ENCODE peak calls at places on chromosomes 16 and 17, in six cellular contexts. F, T, G, U, N and R are unnamed samples.

GRCh38 chr16:13425840-13426239 is 494.1 kb upstream of the ERCC4 start:
- DNase-seq in U (peak; percentile 20), G (no peak), N (no peak), F (no peak), T (no peak), R (no peak)

GRCh38 chr17:43864161-43864706 is 17.3 kb downstream of the CD300LG start:
- DNase-seq in U (no peak), G (no peak), F (no peak), N (no peak), T (no peak), R (no peak)

GRCh38 chr17:50318551-50319310 is 27.2 kb upstream of the XYLT2 start:
- DNase-seq in F (no peak), G (no peak), N (no peak), T (no peak), U (no peak), R (no peak)

GRCh38 chr16:16127469-16128116 is 95.7 kb downstream of the ABCC6 start:
- DNase-seq in F (peak; percentile 84), G (peak; percentile 27), U (peak; percentile 84), T (peak; percentile 73), N (peak; percentile 83), R (peak; percentile 7)

GRCh38 chr16:87062569-87063442 is 254.4 kb downstream of the C16orf95 start:
- DNase-seq in N (peak; percentile 87), T (peak; percentile 82), U (peak; percentile 80), F (peak; percentile 96), G (no peak), R (no peak)

GRCh38 chr17:17919169-17920107 is 52.8 kb downstream of the TOM1L2 start:
- DNase-seq in G (peak; percentile 58), T (peak; percentile 91), F (peak; percentile 63), N (peak; percentile 85), U (peak; percentile 75), R (no peak)

GRCh38 chr17:79952265-79952877 is 83.3 kb downstream of the TBC1D16 start:
- DNase-seq in N (no peak), F (no peak), U (no peak), T (no peak), G (no peak), R (no peak)

GRCh38 chr17:54883939-54884338 is 16.7 kb upstream of the TOM1L1 start:
- DNase-seq in N (no peak), U (no peak), F (no peak), T (no peak), G (no peak), R (no peak)

GRCh38 chr17:19728114-19728495 is 11.7 kb upstream of the SLC47A2 start:
- DNase-seq in U (no peak), G (no peak), N (peak; percentile 80), T (no peak), F (no peak), R (peak; percentile 26)

GRCh38 chr17:49565948-49566491 is 9.7 kb upstream of the NXPH3 start:
- DNase-seq in N (peak; percentile 92), F (no peak), T (no peak), G (no peak), U (no peak), R (no peak)

GRCh38 chr17:75625813-75626486 is 7.3 kb upstream of the SMIM5 start:
- DNase-seq in G (no peak), T (peak; percentile 44), N (no peak), U (peak; percentile 73), F (peak; percentile 79), R (no peak)

GRCh38 chr17:62692721-62693431 is 65.4 kb downstream of the MRC2 start:
- DNase-seq in N (no peak), U (no peak), T (peak; percentile 29), F (peak; percentile 94), G (no peak), R (no peak)

GRCh38 chr16:85947511-85948509 is 48.8 kb downstream of the IRF8 start:
- DNase-seq in U (peak; percentile 36), G (no peak), T (no peak), F (no peak), N (no peak), R (no peak)
- H3K4me3 ChIP-seq in U (peak overlapping the region; percentile 38), G (no peak overlapping the region), T (no peak overlapping the region), F (no peak overlapping the region), N (peak overlapping the region; percentile 27), R (no peak overlapping the region)

DNA sequence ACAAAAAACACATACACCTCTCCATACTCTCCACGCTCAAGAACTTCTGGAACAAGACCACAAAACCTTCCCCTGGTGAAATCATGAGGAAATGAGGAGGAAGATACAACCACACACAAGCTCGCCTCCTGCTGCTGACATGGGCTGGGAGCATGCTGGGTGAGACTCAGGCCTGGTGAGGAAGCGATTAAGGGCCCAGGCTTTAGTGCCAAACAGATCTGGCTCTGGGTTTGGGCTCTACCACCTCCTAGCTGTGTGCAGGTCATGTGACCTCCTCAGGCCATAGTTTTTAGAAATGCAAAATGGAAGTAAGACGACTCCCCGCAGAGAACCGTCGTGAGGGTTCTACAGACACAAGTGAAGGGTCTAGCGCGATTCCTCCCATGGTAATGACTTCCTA is 41.3 kb downstream of the VAC14 start:
- DNase-seq in N (no peak), T (peak; percentile 38), U (no peak), G (no peak), F (no peak), R (no peak)
- TF ChIP-seq CTCF in N (no peak), T (peak; percentile 34), U (no peak), G (no peak), F (no peak), R (no peak)

DNA sequence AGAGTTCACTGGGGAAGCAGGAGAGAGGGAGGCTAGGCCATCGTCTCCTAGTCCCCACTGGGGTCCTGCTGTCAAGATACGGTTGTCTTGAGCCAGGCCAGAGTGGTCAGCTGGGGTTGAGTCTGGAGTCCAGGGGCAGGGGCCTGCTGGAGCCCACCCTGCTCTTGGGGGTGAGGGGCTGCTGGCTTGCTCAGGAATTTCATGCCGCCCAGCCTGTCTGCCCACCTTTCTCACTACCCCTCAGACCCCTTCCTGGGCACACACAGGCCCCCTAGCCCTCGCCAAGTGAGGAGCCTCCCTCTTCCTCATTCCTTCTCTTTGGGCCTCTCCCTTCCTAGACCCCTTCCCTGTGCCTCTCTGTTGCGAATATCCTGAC is 1.3 kb downstream of the TRAF7 start:
- DNase-seq in U (no peak), N (no peak), T (no peak), F (no peak), G (no peak), R (no peak)
- H3K4me3 ChIP-seq in U (peak overlapping the region; percentile 100), N (peak overlapping the region; percentile 78), T (peak overlapping the region; percentile 91), F (peak overlapping the region; percentile 55), G (peak overlapping the region; percentile 79), R (peak overlapping the region; percentile 90)

GRCh38 chr16:47058295-47059086 is 85.0 kb upstream of the DNAJA2 start:
- DNase-seq in N (no peak), U (no peak), F (peak; percentile 16), G (no peak), T (peak; percentile 57), R (no peak)

GRCh38 chr16:47057631-47057996 is 84.1 kb upstream of the DNAJA2 start:
- DNase-seq in G (no peak), F (no peak), N (no peak), T (no peak), U (no peak), R (no peak)

GRCh38 chr16:47061204-47061603 is 82.5 kb downstream of the NETO2 start:
- DNase-seq in N (no peak), G (no peak), F (no peak), U (no peak), T (no peak), R (no peak)

GRCh38 chr16:47060596-47060995 is 83.1 kb downstream of the NETO2 start:
- DNase-seq in G (no peak), U (no peak), F (no peak), N (no peak), T (no peak), R (no peak)

GRCh38 chr16:47059991-47060390 is 83.8 kb downstream of the NETO2 start:
- DNase-seq in N (no peak), U (no peak), F (no peak), T (no peak), G (no peak), R (no peak)
- TF ChIP-seq CTCF in N (no peak), U (peak; percentile 27), F (peak; percentile 11), T (no peak), G (no peak), R (no peak)

DNA sequence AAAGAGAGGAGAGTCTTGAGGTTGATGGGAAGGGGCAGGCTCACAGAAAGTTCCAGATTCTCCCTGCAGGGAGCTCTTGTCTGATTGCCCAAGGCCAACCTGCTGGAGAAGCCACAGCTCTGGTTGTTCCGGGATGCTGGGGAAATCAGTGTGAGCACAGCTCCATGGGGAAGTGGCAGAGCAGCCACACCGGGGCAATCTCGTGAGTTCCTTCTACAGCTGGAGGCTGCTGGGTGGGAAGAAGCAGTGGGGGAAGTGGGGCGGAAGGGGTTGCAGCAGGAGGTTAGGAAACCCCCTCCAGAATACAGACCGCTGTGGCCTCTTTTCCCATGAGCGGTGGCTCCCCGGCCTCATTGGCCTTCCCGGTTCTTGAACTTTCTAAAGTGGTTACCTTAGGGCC is 34.0 kb downstream of the KIAA0513 start:
- DNase-seq in F (no peak), N (peak; percentile 41), T (no peak), U (no peak), G (no peak), R (no peak)
- H3K4me3 ChIP-seq in F (no peak overlapping the region), N (no peak overlapping the region), T (no peak overlapping the region), U (no peak overlapping the region), G (no peak overlapping the region), R (no peak overlapping the region)

GRCh38 chr17:74212913-74213791 is at the start of gene TTYH2:
- DNase-seq in G (peak; percentile 71), F (peak; percentile 91), T (peak; percentile 95), U (peak; percentile 83), N (peak; percentile 88), R (peak; percentile 17)
- TF ChIP-seq CTCF in G (peak; percentile 21), F (peak; percentile 27), T (peak; percentile 31), U (peak; percentile 47), N (no peak), R (peak; percentile 46)

GRCh38 chr16:23564964-23565363 is 7.4 kb downstream of the UBFD1 start:
- DNase-seq in T (no peak), F (no peak), U (no peak), N (no peak), G (no peak), R (no peak)
- H3K4me3 ChIP-seq in T (no peak overlapping the region), F (no peak overlapping the region), U (no peak overlapping the region), N (no peak overlapping the region), G (no peak overlapping the region), R (no peak overlapping the region)

DNA sequence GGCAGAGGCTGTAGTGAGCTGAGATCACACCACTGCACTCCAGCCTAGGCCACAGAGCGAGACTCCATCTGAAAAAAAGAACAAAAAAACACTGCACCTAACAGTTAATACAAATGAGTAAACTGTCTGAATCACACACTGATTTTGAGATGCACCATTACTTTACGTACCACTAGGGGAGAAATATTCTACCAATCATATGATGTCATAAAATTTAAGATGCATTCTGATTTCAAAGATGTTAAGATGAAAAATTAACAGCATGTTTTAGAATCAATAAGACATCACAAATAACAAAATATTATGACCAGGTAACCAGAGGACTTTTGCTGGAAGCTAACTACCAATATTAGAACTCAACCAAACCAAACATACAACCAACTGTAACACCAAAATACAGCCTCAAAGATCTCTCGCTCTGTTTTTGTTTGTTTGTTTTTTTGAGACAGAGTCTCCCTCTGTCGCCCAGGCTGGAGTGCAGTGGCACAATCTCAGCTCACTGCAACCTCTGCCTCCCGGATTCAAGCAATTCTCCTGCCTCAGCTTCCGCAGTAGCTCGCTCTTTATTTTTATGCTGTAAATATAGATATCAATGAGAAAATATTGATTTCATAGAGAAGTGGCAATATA is 31.6 kb downstream of the GLG1 start:
- DNase-seq in U (no peak), F (no peak), T (no peak), N (no peak), G (no peak), R (no peak)
- TF ChIP-seq CTCF in U (no peak), F (no peak), T (no peak), N (no peak), G (no peak), R (no peak)

GRCh38 chr17:37708008-37708615 is 36.7 kb downstream of the HNF1B start:
- DNase-seq in F (no peak), T (no peak), G (no peak), U (no peak), N (no peak), R (no peak)
- H3K4me3 ChIP-seq in F (no peak overlapping the region), T (no peak overlapping the region), G (no peak overlapping the region), U (no peak overlapping the region), N (no peak overlapping the region), R (no peak overlapping the region)